ENCODE peak calls at places on chromosomes 13 and 19, in nine cellular contexts. L is thoracic aorta, S is fibroblast of lung, F is WTC11, O is breast epithelium, W is AG09319, Q is MCF 10A, E is mucosa of descending colon, T is choroid plexus epithelial cell. J is an unnamed sample.

GRCh38 chr19:11873762-11874161 is 13.8 kb upstream of the ZNF69 start:
- DNase-seq in L (no peak), S (no peak), F (no peak), O (no peak), W (no peak), Q (no peak), E (no peak), T (no peak), J (no peak)

GRCh38 chr19:10120538-10121198 is 969 bp upstream of the EIF3G start:
- DNase-seq in L (no peak), S (peak), F (no peak), O (no peak), W (peak), Q (peak), E (no peak), T (peak), J (peak)

GRCh38 chr19:4338441-4339350 is at the start of gene STAP2:
- DNase-seq in L (no peak), S (no peak), F (peak), O (peak), W (no peak), Q (peak), E (peak), T (peak), J (peak)

GRCh38 chr19:8304841-8305621 is 3.1 kb downstream of the CD320 start:
- DNase-seq in L (no peak), S (no peak), F (peak), O (peak), W (no peak), Q (no peak), E (peak), T (no peak), J (peak)

GRCh38 chr19:54517483-54517882 is 14.9 kb downstream of the LAIR2 start:
- DNase-seq in L (no peak), S (peak), F (peak), O (peak), W (no peak), Q (peak), E (peak), T (peak), J (peak)

GRCh38 chr19:52638601-52639000 is 446 bp upstream of the ZNF83 start:
- DNase-seq in L (no peak), S (peak), F (peak), O (peak), W (no peak), Q (no peak), E (peak), T (no peak), J (no peak)

GRCh38 chr19:5895890-5896289 is 7.7 kb downstream of the NDUFA11 start:
- DNase-seq in L (no peak), S (no peak), F (no peak), O (no peak), W (no peak), Q (no peak), E (no peak), T (no peak), J (no peak)

GRCh38 chr13:70964124-70964523 is 855.9 kb upstream of the KLHL1 start:
- DNase-seq in L (no peak), S (no peak), F (no peak), O (no peak), W (no peak), Q (peak), E (no peak), T (peak), J (no peak)

GRCh38 chr13:113402471-113403254 is 38.7 kb upstream of the GRTP1 start:
- DNase-seq in L (no peak), S (no peak), F (peak), O (no peak), W (no peak), Q (no peak), E (no peak), T (no peak), J (no peak)

GRCh38 chr19:10670876-10671804 is 17.0 kb downstream of the ILF3 start:
- DNase-seq in L (no peak), S (no peak), F (no peak), O (no peak), W (no peak), Q (no peak), E (no peak), T (no peak), J (no peak)

GRCh38 chr13:113672002-113672651 is 5.1 kb downstream of the GRK1 start:
- DNase-seq in L (no peak), S (no peak), F (peak), O (no peak), W (no peak), Q (no peak), E (peak), T (peak), J (no peak)

GRCh38 chr19:38658462-38659306 is 11.2 kb downstream of the ACTN4 start:
- DNase-seq in L (no peak), S (peak), F (no peak), O (peak), W (peak), Q (peak), E (peak), T (peak), J (peak)

DNA sequence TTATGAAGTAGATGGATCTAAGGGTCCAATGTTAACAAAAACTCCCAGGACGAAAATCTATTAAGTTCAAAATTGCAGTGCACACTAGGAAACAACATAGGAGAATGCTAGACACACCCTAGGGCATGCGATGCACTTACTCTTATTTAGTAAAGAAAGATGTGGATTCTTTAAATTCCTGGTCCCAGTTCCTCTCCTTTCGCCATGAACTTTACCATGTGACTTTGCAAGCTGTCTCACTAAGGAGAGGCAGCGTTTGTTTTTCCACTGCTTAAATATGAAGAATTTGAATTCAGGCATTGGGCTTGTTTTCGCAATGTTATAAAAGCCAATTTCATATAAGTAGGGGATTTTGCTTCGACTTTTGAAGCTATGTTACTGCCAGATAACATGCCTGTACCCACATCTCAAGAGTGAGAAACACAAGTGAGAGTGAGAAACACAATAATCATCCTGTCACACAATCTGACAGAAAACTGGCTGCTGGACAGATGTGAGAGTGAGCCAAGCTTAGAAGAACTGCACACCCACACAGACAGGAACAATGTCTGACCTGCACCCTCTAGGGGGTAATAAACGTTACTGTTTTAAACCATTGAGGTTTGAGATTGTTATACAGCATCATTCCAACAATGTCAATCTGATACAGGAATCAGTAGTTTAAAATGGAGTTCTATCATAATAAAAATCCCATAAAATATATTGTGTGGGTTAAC is 1308.5 kb downstream of the SLITRK5 start:
- DNase-seq in L (no peak), S (peak), F (no peak), O (no peak), W (no peak), Q (peak), E (no peak), T (peak), J (no peak)
- TF ChIP-seq CTCF in L (peak), S (peak), F (no peak), O (no peak), W (no peak), Q (peak), E (no peak), T (peak), J (no peak)

DNA sequence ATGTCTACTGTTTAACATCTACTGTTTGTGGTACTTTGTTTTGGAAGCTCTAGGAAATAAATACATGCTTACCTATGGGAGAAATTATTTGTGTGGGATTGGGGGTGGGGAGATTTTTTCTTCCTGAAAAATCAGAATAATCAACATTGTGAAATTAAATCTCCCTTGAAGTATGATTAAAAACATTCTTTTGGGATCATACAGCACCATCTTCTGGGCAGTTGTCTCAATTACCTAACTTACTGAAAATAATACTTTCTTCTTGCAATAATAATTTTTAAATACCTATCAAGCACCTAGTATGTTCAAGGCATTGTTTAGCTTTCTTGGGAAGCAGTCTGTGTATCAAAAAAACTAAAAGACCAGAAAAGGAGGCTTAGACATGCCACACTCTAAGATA is 576.5 kb upstream of the ARGLU1 start:
- DNase-seq in L (no peak), S (peak), F (no peak), O (no peak), W (no peak), Q (peak), E (no peak), T (peak), J (no peak)
- TF ChIP-seq CTCF in L (no peak), S (peak), F (no peak), O (no peak), W (no peak), Q (peak), E (no peak), T (no peak), J (peak)

GRCh38 chr13:99866781-99867180 is 104.8 kb downstream of the ZIC5 start:
- DNase-seq in L (no peak), S (no peak), F (no peak), O (no peak), W (no peak), Q (no peak), E (no peak), T (no peak), J (no peak)
- TF ChIP-seq CTCF in L (no peak), S (no peak), F (no peak), O (no peak), W (no peak), Q (no peak), E (no peak), T (no peak), J (no peak)

GRCh38 chr19:49761625-49762311 is 1.3 kb downstream of the TSKS start:
- DNase-seq in L (no peak), S (peak), F (no peak), O (no peak), W (peak), Q (no peak), E (no peak), T (peak), J (no peak)
- TF ChIP-seq CTCF in L (no peak), S (peak), F (no peak), O (no peak), W (peak), Q (no peak), E (no peak), T (peak), J (peak)

GRCh38 chr19:58228584-58229254 is at the start of gene ZNF544:
- DNase-seq in L (peak), S (peak), F (peak), O (peak), W (peak), Q (peak), E (peak), T (peak), J (peak)
- TF ChIP-seq CTCF in L (no peak), S (peak), F (no peak), O (no peak), W (peak), Q (no peak), E (no peak), T (peak), J (no peak)

GRCh38 chr19:51566489-51567100 is 4.5 kb upstream of the ZNF175 start:
- DNase-seq in L (no peak), S (no peak), F (no peak), O (no peak), W (no peak), Q (no peak), E (no peak), T (no peak), J (no peak)

GRCh38 chr19:51565583-51565982 is 5.5 kb upstream of the ZNF175 start:
- DNase-seq in L (no peak), S (no peak), F (no peak), O (no peak), W (no peak), Q (no peak), E (no peak), T (no peak), J (no peak)

GRCh38 chr19:51568456-51568855 is 2.6 kb upstream of the ZNF175 start:
- DNase-seq in L (no peak), S (no peak), F (no peak), O (no peak), W (no peak), Q (no peak), E (no peak), T (no peak), J (no peak)

GRCh38 chr19:51567583-51567982 is 3.5 kb upstream of the ZNF175 start:
- DNase-seq in L (no peak), S (no peak), F (no peak), O (no peak), W (no peak), Q (no peak), E (no peak), T (no peak), J (no peak)

GRCh38 chr19:51564791-51565190 is 6.3 kb upstream of the ZNF175 start:
- DNase-seq in L (no peak), S (no peak), F (peak), O (no peak), W (no peak), Q (no peak), E (no peak), T (no peak), J (no peak)
- TF ChIP-seq CTCF in L (no peak), S (no peak), F (no peak), O (no peak), W (no peak), Q (no peak), E (no peak), T (no peak), J (no peak)

GRCh38 chr13:40974460-40975407 is 44.4 kb downstream of the ELF1 start:
- DNase-seq in L (no peak), S (peak), F (no peak), O (no peak), W (no peak), Q (peak), E (no peak), T (peak), J (no peak)
- TF ChIP-seq CTCF in L (peak), S (peak), F (peak), O (no peak), W (peak), Q (peak), E (no peak), T (peak), J (peak)

DNA sequence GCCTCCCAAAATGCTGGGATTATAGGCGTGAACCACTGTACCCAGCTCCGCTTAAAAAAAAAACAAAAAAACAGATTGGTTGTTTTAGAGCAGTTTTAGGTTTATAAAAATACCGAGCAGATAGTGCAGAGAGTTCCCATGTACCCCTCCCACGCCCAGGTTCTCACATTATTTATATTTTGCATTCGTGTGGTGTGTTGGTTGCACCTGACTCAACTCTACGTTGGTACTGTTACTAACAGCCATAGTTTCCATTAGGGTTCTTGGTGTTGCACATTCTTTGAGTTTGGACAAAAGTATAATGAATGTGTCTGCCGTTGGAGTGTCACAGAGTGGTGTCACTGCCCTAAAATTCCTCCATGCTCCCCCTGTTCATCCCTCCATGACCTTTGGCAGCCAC is 29.1 kb downstream of the MYO9B start:
- DNase-seq in L (no peak), S (no peak), F (no peak), O (no peak), W (no peak), Q (no peak), E (no peak), T (no peak), J (no peak)
- TF ChIP-seq CTCF in L (no peak), S (no peak), F (no peak), O (no peak), W (no peak), Q (no peak), E (no peak), T (no peak), J (no peak)

J was measured in PC-9.